ENCODE peak calls at places on chromosome 22, in five cellular contexts. D, I, U, O and H are unnamed samples.
A peak's percentile ranks its signal among the peaks of the same experiment; 100 is the strongest.

GRCh38 chr22:34111210-34111824 is 191.0 kb upstream of the LARGE1 start:
- DNase-seq in I (no peak), U (peak; percentile 35), O (no peak), D (peak; percentile 9), H (no peak)

GRCh38 chr22:17523925-17524324 is 39.4 kb upstream of the SLC25A18 start:
- DNase-seq in U (no peak), D (no peak), O (no peak), I (no peak), H (no peak)

GRCh38 chr22:50627914-50628542 is at the start of gene ARSA:
- DNase-seq in U (peak; percentile 86), O (peak; percentile 81), D (peak; percentile 85), I (peak; percentile 77), H (peak; percentile 43)

GRCh38 chr22:33247758-33248157 is 189.6 kb upstream of the SYN3 start:
- DNase-seq in D (no peak), U (peak; percentile 17), I (no peak), O (no peak), H (no peak)

GRCh38 chr22:19959587-19960490 is 18.2 kb upstream of the TXNRD2 start:
- DNase-seq in D (no peak), O (no peak), I (no peak), U (no peak), H (no peak)

GRCh38 chr22:20587206-20587958 is 80.0 kb downstream of the MED15 start:
- DNase-seq in O (no peak), U (no peak), I (no peak), D (no peak), H (no peak)

GRCh38 chr22:24417901-24418641 is 9.3 kb upstream of the ADORA2A start:
- DNase-seq in I (no peak), O (peak; percentile 46), D (no peak), U (no peak), H (no peak)

GRCh38 chr22:45762545-45763235 is 91.1 kb downstream of the ATXN10 start:
- DNase-seq in I (no peak), U (no peak), D (no peak), O (peak; percentile 28), H (no peak)

GRCh38 chr22:32850591-32851517 is 49.3 kb downstream of the TIMP3 start:
- DNase-seq in O (no peak), I (no peak), U (no peak), D (peak; percentile 78), H (no peak)

GRCh38 chr22:44701824-44702478 is at the start of gene PRR5:
- DNase-seq in U (no peak), D (peak; percentile 68), I (peak; percentile 63), O (peak; percentile 91), H (peak; percentile 81)

GRCh38 chr22:49196046-49196511 is 631.6 kb downstream of the BRD1 start:
- DNase-seq in I (no peak), D (no peak), U (no peak), O (no peak), H (no peak)

GRCh38 chr22:19172213-19173046 is 6.1 kb downstream of the SLC25A1 start:
- DNase-seq in D (no peak), I (no peak), U (peak; percentile 11), O (no peak), H (no peak)

GRCh38 chr22:19916941-19917340 is 24.6 kb upstream of the COMT start:
- DNase-seq in I (no peak), U (peak; percentile 64), O (no peak), D (no peak), H (no peak)

GRCh38 chr22:26038365-26038764 is 130.9 kb upstream of the SEZ6L start:
- DNase-seq in D (no peak), O (no peak), I (no peak), U (no peak), H (no peak)

GRCh38 chr22:25702571-25703167 is 39.3 kb upstream of the MYO18B start:
- DNase-seq in O (no peak), U (no peak), I (no peak), D (no peak), H (no peak)

GRCh38 chr22:30611197-30611596 is 4.2 kb downstream of the TCN2 start:
- DNase-seq in O (peak; percentile 26), U (no peak), I (no peak), D (no peak), H (no peak)

GRCh38 chr22:29269230-29269604 is 1.1 kb downstream of the EWSR1 start:
- DNase-seq in O (no peak), I (no peak), D (no peak), U (no peak), H (no peak)

GRCh38 chr22:30500628-30501027 is 4.9 kb downstream of the SEC14L4 start:
- DNase-seq in I (no peak), O (no peak), U (no peak), D (no peak), H (no peak)

GRCh38 chr22:45199723-45200122 is 36.0 kb downstream of the NUP50 start:
- DNase-seq in O (no peak), D (no peak), I (no peak), U (no peak), H (no peak)

GRCh38 chr22:20438678-20439492 is 1.3 kb upstream of the SCARF2 start:
- DNase-seq in O (no peak), I (no peak), U (no peak), D (no peak), H (no peak)

GRCh38 chr22:24845036-24845918 is 39.3 kb downstream of the SGSM1 start:
- DNase-seq in I (no peak), U (no peak), D (no peak), O (peak; percentile 9), H (no peak)

GRCh38 chr22:32731372-32731771 is 70.1 kb upstream of the TIMP3 start:
- DNase-seq in D (no peak), U (no peak), I (no peak), O (no peak), H (no peak)

GRCh38 chr22:49134076-49134475 is 693.6 kb downstream of the BRD1 start:
- DNase-seq in O (no peak), U (no peak), D (no peak), I (no peak), H (no peak)

GRCh38 chr22:24592846-24593809 is at the start of gene LRRC75B:
- DNase-seq in I (peak; percentile 77), D (peak; percentile 86), U (peak; percentile 34), O (peak; percentile 85), H (peak; percentile 53)

GRCh38 chr22:17980638-17981051 is 43.7 kb downstream of the MICAL3 start:
- DNase-seq in I (peak; percentile 58), U (no peak), D (no peak), O (peak; percentile 48), H (no peak)

GRCh38 chr22:44409691-44410316 is 88.2 kb downstream of the RTL6 start:
- DNase-seq in O (no peak), U (no peak), D (no peak), I (no peak), H (no peak)

GRCh38 chr22:49632199-49633009 is 195.3 kb downstream of the BRD1 start:
- DNase-seq in U (no peak), D (peak; percentile 62), O (peak; percentile 28), I (peak; percentile 76), H (no peak)

GRCh38 chr22:17369553-17370035 is 334 bp downstream of the CECR2 start:
- DNase-seq in O (no peak), I (no peak), U (peak; percentile 41), D (peak; percentile 20), H (no peak)

GRCh38 chr22:30867746-30868662 is 100.6 kb downstream of the MORC2 start:
- DNase-seq in D (no peak), U (no peak), O (no peak), I (no peak), H (no peak)

GRCh38 chr22:31944700-31945477 is 554 bp downstream of the YWHAH start:
- DNase-seq in O (no peak), D (peak; percentile 64), I (peak; percentile 12), U (peak; percentile 30), H (no peak)

GRCh38 chr22:26161746-26162145 is 7.5 kb upstream of the SEZ6L start:
- DNase-seq in I (no peak), O (no peak), U (no peak), D (no peak), H (no peak)

GRCh38 chr22:31394326-31394725 is 5.1 kb upstream of the DRG1 start:
- DNase-seq in I (no peak), D (no peak), O (peak; percentile 57), U (no peak), H (no peak)

GRCh38 chr22:28949788-28950187 is 66.4 kb downstream of the ZNRF3 start:
- DNase-seq in I (no peak), U (no peak), D (no peak), O (peak; percentile 67), H (no peak)

GRCh38 chr22:20983081-20983745 is 1.1 kb downstream of the LZTR1 start:
- DNase-seq in D (no peak), I (no peak), O (peak; percentile 18), U (no peak), H (no peak)

GRCh38 chr22:27298387-27299141 is 503.0 kb downstream of the MN1 start:
- DNase-seq in I (no peak), D (no peak), U (no peak), O (no peak), H (no peak)
- TF ChIP-seq CTCF in I (no peak), D (no peak), U (no peak), O (no peak), H (no peak)

DNA sequence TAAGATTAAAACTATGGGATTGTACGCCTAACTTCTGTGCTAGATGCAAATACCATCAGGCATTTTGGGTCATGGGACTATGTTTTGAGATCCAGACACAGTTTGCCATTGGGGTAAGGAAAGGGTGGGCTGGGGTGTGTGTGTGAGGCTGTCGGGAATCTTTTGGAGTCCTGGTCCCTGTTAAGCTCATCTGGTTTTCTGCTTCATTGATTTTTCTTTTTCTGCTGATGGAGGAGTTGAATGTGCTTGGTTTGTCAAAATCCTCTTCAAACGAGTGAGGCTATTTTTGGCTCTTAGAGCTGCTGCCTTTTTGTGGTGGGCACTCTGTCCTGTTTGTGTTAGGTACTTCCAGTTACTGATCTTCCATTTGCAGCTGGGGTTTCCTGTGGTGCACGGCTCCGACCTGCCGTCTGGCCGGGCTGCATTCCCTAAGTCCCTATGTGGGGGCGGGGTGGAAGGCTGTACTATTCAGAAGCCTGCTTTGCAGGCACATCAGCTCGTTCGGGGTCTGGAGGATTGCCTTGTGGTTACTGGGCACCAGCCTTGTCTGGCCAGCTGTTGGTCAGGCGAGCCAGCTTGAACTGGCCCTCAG is 2.9 kb downstream of the BCR start:
- DNase-seq in D (peak; percentile 46), O (peak; percentile 66), I (peak; percentile 79), U (peak; percentile 43), H (no peak)
- H3K4me3 ChIP-seq in D (peak overlapping the region; percentile 63), O (peak overlapping the region; percentile 98), I (peak overlapping the region; percentile 90), U (peak overlapping the region; percentile 88), H (peak overlapping the region; percentile 83)

GRCh38 chr22:23222875-23223565 is 42.7 kb downstream of the BCR start:
- DNase-seq in O (no peak), U (no peak), D (no peak), I (no peak), H (no peak)
- H3K27me3 ChIP-seq in O (no peaks in the 10 kb centered on the region), U (no peaks in the 10 kb centered on the region), D (no peaks in the 10 kb centered on the region), I (no peaks in the 10 kb centered on the region), H (no peaks in the 10 kb centered on the region)

GRCh38 chr22:41367680-41368542 is 13.8 kb upstream of the TEF start:
- DNase-seq in O (peak; percentile 22), I (no peak), U (no peak), D (peak; percentile 27), H (no peak)
- TF ChIP-seq CTCF in O (no peak), I (no peak), U (no peak), D (no peak), H (no peak)

DNA sequence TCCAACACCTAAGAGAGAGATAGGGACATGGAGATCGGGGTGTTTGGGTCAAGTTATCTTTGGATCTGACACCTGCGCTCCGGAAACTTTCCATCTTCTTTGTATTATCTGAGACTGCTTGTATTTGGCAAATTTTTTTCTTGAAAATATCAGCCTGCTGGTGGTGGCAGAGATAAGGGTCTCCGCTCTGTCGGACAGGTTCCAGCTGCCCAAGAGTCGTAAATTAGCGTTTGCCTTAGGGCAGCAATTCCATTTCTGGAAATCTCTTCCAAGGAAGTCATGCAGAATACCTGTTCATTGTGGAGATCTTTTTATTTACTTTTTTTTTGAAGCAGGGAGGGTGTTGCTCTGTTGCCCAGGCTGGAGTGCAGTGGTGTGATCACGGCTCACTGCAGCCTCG is 19.5 kb upstream of the CSNK1E start:
- DNase-seq in D (no peak), U (no peak), O (no peak), I (no peak), H (no peak)
- H3K4me3 ChIP-seq in D (no peak overlapping the region), U (peak overlapping the region; percentile 65), O (no peak overlapping the region), I (no peak overlapping the region), H (peak overlapping the region; percentile 58)